ENCODE peak calls at places on chromosome 11, in six cellular contexts. J is sigmoid colon; O is AG04450; V is CD8-positive, alpha-beta memory T cell; X is tibial nerve; R is lower lobe of right lung. K is an unnamed sample.

GRCh38 chr11:71948314-71949027 is 19.6 kb downstream of the RNF121 start:
- DNase-seq in V (no peak), J (no peak), X (no peak), O (no peak), R (no peak), K (no peak)

GRCh38 chr11:131295986-131296385 is 74.4 kb upstream of the NTM start:
- DNase-seq in R (no peak), X (no peak), J (no peak), V (no peak), O (no peak), K (no peak)

GRCh38 chr11:19519912-19520641 is 192.6 kb upstream of the NAV2 start:
- DNase-seq in X (no peak), R (no peak), J (no peak), V (no peak), O (no peak), K (no peak)

GRCh38 chr11:14698771-14699170 is 55.2 kb downstream of the PDE3B start:
- DNase-seq in O (no peak), X (no peak), V (no peak), J (no peak), R (no peak), K (no peak)

GRCh38 chr11:113286509-113287497 is 27.6 kb upstream of the TTC12 start:
- DNase-seq in O (no peak), J (no peak), R (no peak), X (no peak), V (no peak), K (no peak)

GRCh38 chr11:9643751-9644150 is 20.1 kb upstream of the SWAP70 start:
- DNase-seq in J (no peak), V (no peak), X (no peak), O (no peak), R (no peak), K (no peak)

GRCh38 chr11:13294178-13294577 is 16.6 kb downstream of the BMAL1 start:
- DNase-seq in R (no peak), O (no peak), X (no peak), V (no peak), J (no peak), K (no peak)

GRCh38 chr11:27722117-27722844 is 22.0 kb upstream of the BDNF start:
- DNase-seq in V (no peak), J (no peak), R (no peak), X (no peak), O (no peak), K (no peak)

GRCh38 chr11:114291381-114291780 is 4.8 kb upstream of the NNMT start:
- DNase-seq in R (no peak), V (no peak), J (no peak), X (no peak), O (peak; percentile 49), K (no peak)

GRCh38 chr11:29449280-29450074 is 567.4 kb downstream of the KCNA4 start:
- DNase-seq in V (no peak), J (no peak), X (no peak), O (no peak), R (no peak), K (no peak)

GRCh38 chr11:125214466-125215204 is 50.1 kb downstream of the PKNOX2 start:
- DNase-seq in V (no peak), X (no peak), R (no peak), O (no peak), J (no peak), K (no peak)

GRCh38 chr11:73656985-73657384 is 10.6 kb downstream of the PLEKHB1 start:
- DNase-seq in R (no peak), O (no peak), J (no peak), V (no peak), X (no peak), K (no peak)

GRCh38 chr11:47980093-47980906 is at the start of gene PTPRJ:
- DNase-seq in V (peak; percentile 70), J (peak; percentile 75), O (no peak), X (no peak), R (peak; percentile 76), K (peak; percentile 67)

GRCh38 chr11:61454520-61454919 is 24.6 kb downstream of the SDHAF2 start:
- DNase-seq in V (no peak), X (no peak), R (no peak), O (no peak), J (no peak), K (no peak)

GRCh38 chr11:79156031-79156430 is 284.8 kb downstream of the TENM4 start:
- DNase-seq in R (no peak), O (no peak), X (no peak), V (no peak), J (no peak), K (no peak)

GRCh38 chr11:129252621-129253020 is 60.5 kb upstream of the ARHGAP32 start:
- DNase-seq in X (no peak), V (no peak), J (no peak), O (no peak), R (no peak), K (no peak)

GRCh38 chr11:2697871-2698270 is 1.9 kb downstream of the KCNQ1OT1 start:
- DNase-seq in O (no peak), V (no peak), X (no peak), R (no peak), J (no peak), K (no peak)

GRCh38 chr11:99281331-99281730 is 260.6 kb downstream of the CNTN5 start:
- DNase-seq in V (no peak), R (no peak), X (no peak), O (no peak), J (no peak), K (no peak)

GRCh38 chr11:63476618-63477017 is 14.3 kb downstream of the PLAAT5 start:
- DNase-seq in J (no peak), O (no peak), V (no peak), X (no peak), R (no peak), K (no peak)

DNA sequence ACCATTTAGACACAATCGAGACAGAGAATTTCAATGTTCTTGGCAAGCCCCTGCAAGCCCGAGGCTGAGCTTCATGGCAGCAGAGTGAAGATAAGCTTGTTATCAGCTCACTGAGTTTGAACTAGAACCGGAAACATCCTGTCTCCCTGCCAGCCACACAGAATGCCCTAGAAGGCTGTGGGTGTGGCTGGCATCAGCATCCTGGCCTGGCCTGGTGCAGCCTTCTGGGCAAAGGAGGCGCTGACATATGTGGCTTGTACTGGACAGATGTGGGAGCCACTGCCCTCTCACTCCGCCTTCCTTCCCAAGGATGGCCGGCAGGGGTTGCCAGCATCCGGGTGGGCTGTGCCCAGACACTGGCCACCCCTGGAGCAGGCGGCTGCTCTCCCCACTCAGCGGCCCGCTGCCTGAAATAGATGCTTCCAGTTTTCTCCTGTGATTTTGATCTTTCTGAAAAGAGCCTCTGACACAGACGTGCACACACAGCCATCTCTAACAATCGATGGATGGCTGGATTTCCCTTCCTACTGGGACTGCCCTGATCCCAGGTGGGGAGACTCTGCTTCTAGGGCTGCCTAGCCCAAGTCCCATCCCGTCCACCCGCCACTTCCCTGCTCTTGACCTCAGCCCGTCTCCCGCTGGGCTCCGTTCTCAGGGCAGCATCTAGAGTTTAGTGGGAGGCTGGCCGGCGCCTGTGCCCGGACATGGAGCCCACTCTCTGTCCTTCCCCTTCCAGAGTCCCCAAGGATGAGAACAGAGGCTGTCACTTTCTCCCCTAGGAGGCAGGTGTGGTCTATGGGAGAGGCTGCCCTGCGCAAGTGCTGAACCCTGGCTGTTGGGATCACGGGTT is 149.7 kb downstream of the CTTN start:
- DNase-seq in V (no peak), R (no peak), X (no peak), J (no peak), O (no peak), K (no peak)
- H3K9me3 ChIP-seq in V (no peaks in the 10 kb centered on the region), R (no peaks in the 10 kb centered on the region), X (no peaks in the 10 kb centered on the region), J (no peaks in the 10 kb centered on the region), O (peaks cover 58% of the 10 kb centered on the region), K (no peaks in the 10 kb centered on the region)

GRCh38 chr11:31819533-31820437 is 8.7 kb upstream of the PAX6 start:
- DNase-seq in J (peak; percentile 62), R (no peak), X (no peak), V (no peak), O (no peak), K (no peak)

GRCh38 chr11:31822604-31823371 is 11.7 kb upstream of the PAX6 start:
- DNase-seq in V (no peak), R (no peak), X (no peak), J (no peak), O (no peak), K (no peak)

GRCh38 chr11:31821779-31822574 is 10.9 kb upstream of the PAX6 start:
- DNase-seq in J (no peak), R (no peak), V (no peak), X (no peak), O (no peak), K (no peak)

GRCh38 chr11:31820438-31820818 is 9.3 kb upstream of the PAX6 start:
- DNase-seq in J (no peak), R (no peak), V (no peak), O (no peak), X (no peak), K (no peak)

DNA sequence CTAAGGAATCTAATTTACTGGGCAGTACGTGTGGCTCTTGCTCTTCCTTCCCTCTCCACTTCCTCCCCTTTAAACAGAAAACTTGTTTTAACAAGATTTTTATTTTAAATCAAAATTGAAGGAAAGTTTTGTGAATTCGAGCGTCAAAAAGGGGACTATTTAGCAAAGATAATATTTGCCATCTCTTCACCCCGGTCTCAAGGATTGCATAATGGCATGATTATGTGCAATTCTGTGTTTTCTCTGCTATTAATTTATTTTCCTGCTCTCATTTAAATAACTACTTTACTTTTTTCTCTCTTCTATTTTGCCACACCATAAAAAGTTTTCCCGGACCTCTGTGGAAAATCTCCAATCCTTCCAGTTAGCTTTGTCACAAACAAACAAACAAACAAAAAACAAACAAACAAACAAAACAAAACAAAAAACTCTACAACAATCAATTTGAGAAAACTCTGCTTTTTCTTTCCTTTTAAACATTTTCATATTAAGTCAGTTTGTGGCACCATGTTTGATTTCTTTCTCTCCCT is 10.2 kb upstream of the PAX6 start:
- DNase-seq in V (no peak), O (no peak), J (no peak), R (no peak), X (no peak), K (no peak)
- H3K9me3 ChIP-seq in V (no peaks in the 10 kb centered on the region), O (peaks cover 45% of the 10 kb centered on the region), J (no peaks in the 10 kb centered on the region), R (no peaks in the 10 kb centered on the region), X (no peaks in the 10 kb centered on the region), K (peaks cover 8% of the 10 kb centered on the region)

DNA sequence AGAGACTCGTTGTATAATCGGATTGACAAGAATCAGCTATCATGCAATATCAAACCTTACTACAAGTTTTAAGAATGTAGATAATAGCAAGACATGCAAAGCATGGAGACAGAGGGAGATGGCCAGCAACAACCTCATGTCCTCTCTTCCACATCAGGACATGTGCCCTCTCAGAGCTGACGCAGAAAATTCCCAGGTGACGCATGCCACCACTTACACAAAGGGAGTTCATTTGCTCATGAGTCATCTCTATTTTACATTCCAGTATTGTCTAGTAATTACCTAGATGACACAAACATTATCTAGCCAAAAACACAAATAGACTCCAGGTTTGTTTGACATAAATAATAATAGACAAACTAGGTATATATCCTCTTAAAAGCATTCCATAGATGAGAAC is 38.1 kb upstream of the OPCML start:
- DNase-seq in J (no peak), V (no peak), X (no peak), O (no peak), R (no peak), K (no peak)
- H3K9me3 ChIP-seq in J (no peaks in the 10 kb centered on the region), V (no peaks in the 10 kb centered on the region), X (no peaks in the 10 kb centered on the region), O (peaks cover 7% of the 10 kb centered on the region), R (no peaks in the 10 kb centered on the region), K (no peaks in the 10 kb centered on the region)

GRCh38 chr11:35065566-35065965 is 73.4 kb upstream of the CD44 start:
- DNase-seq in O (no peak), J (no peak), V (no peak), X (no peak), R (no peak), K (no peak)
- H3K9me3 ChIP-seq in O (no peaks in the 10 kb centered on the region), J (no peaks in the 10 kb centered on the region), V (no peaks in the 10 kb centered on the region), X (no peaks in the 10 kb centered on the region), R (no peaks in the 10 kb centered on the region), K (no peaks in the 10 kb centered on the region)

GRCh38 chr11:37786214-37786755 is 1188.2 kb upstream of the RAG2 start:
- DNase-seq in R (no peak), V (no peak), X (no peak), J (no peak), O (peak; percentile 2), K (no peak)
- H3K9me3 ChIP-seq in R (peaks cover 16% of the 10 kb centered on the region), V (no peaks in the 10 kb centered on the region), X (no peaks in the 10 kb centered on the region), J (peaks cover 5% of the 10 kb centered on the region), O (no peaks in the 10 kb centered on the region), K (no peaks in the 10 kb centered on the region)